ENCODE peak calls at places on chromosomes 1 and 21, in six cellular contexts. One of them, this sample, is unnamed.

GRCh38 chr1:37458551-37458950 is 15.8 kb upstream of the ZC3H12A start:
- DNase-seq in endodermal cell: no peak
- DNase-seq in GM12865: peak
- DNase-seq in M059J: no peak
- DNase-seq in stromal cell of bone marrow: no peak
- DNase-seq in Calu3: no peak
- DNase-seq in this sample: no peak

GRCh38 chr21:41630249-41630648 is 122.3 kb upstream of the TMPRSS2 start:
- DNase-seq in endodermal cell: no peak
- DNase-seq in GM12865: no peak
- DNase-seq in M059J: peak
- DNase-seq in stromal cell of bone marrow: peak
- DNase-seq in Calu3: no peak
- DNase-seq in this sample: peak

GRCh38 chr1:200692321-200692720 is 22.6 kb upstream of the DDX59 start:
- DNase-seq in endodermal cell: no peak
- DNase-seq in GM12865: no peak
- DNase-seq in M059J: no peak
- DNase-seq in stromal cell of bone marrow: no peak
- DNase-seq in Calu3: no peak
- DNase-seq in this sample: no peak

GRCh38 chr1:21894034-21894881 is 42.9 kb downstream of the HSPG2 start:
- DNase-seq in endodermal cell: no peak
- DNase-seq in GM12865: no peak
- DNase-seq in M059J: no peak
- DNase-seq in stromal cell of bone marrow: no peak
- DNase-seq in Calu3: no peak
- DNase-seq in this sample: no peak

GRCh38 chr1:150966011-150966410 is 8.6 kb downstream of the CERS2 start:
- DNase-seq in endodermal cell: no peak
- DNase-seq in GM12865: no peak
- DNase-seq in M059J: no peak
- DNase-seq in stromal cell of bone marrow: no peak
- DNase-seq in Calu3: no peak
- DNase-seq in this sample: no peak

GRCh38 chr1:18149113-18149641 is 41.6 kb downstream of the IGSF21 start:
- DNase-seq in endodermal cell: peak
- DNase-seq in GM12865: no peak
- DNase-seq in M059J: peak
- DNase-seq in stromal cell of bone marrow: no peak
- DNase-seq in Calu3: no peak
- DNase-seq in this sample: no peak

GRCh38 chr1:76867342-76868130 is at the start of gene ST6GALNAC5:
- DNase-seq in endodermal cell: peak
- DNase-seq in GM12865: no peak
- DNase-seq in M059J: peak
- DNase-seq in stromal cell of bone marrow: no peak
- DNase-seq in Calu3: no peak
- DNase-seq in this sample: no peak

GRCh38 chr21:32597205-32597604 is 11.9 kb upstream of the TCP10L start:
- DNase-seq in endodermal cell: no peak
- DNase-seq in GM12865: no peak
- DNase-seq in M059J: peak
- DNase-seq in stromal cell of bone marrow: peak
- DNase-seq in Calu3: no peak
- DNase-seq in this sample: peak

GRCh38 chr1:210235363-210236053 is 2.9 kb downstream of the SERTAD4 start:
- DNase-seq in endodermal cell: no peak
- DNase-seq in GM12865: no peak
- DNase-seq in M059J: no peak
- DNase-seq in stromal cell of bone marrow: no peak
- DNase-seq in Calu3: no peak
- DNase-seq in this sample: no peak

GRCh38 chr1:32806910-32807523 is 10.1 kb downstream of the YARS1 start:
- DNase-seq in endodermal cell: no peak
- DNase-seq in GM12865: no peak
- DNase-seq in M059J: no peak
- DNase-seq in stromal cell of bone marrow: no peak
- DNase-seq in Calu3: no peak
- DNase-seq in this sample: no peak

GRCh38 chr1:47587891-47588582 is 150.2 kb downstream of the FOXD2 start:
- DNase-seq in endodermal cell: peak
- DNase-seq in GM12865: no peak
- DNase-seq in M059J: no peak
- DNase-seq in stromal cell of bone marrow: no peak
- DNase-seq in Calu3: no peak
- DNase-seq in this sample: no peak

GRCh38 chr1:239262538-239262937 is 123.8 kb upstream of the CHRM3 start:
- DNase-seq in endodermal cell: no peak
- DNase-seq in GM12865: no peak
- DNase-seq in M059J: no peak
- DNase-seq in stromal cell of bone marrow: no peak
- DNase-seq in Calu3: no peak
- DNase-seq in this sample: no peak

GRCh38 chr1:203034422-203035110 is 8.3 kb downstream of the PPFIA4 start:
- DNase-seq in endodermal cell: peak
- DNase-seq in GM12865: no peak
- DNase-seq in M059J: no peak
- DNase-seq in stromal cell of bone marrow: no peak
- DNase-seq in Calu3: no peak
- DNase-seq in this sample: no peak

GRCh38 chr1:43492816-43493215 is 37.9 kb upstream of the PTPRF start:
- DNase-seq in endodermal cell: no peak
- DNase-seq in GM12865: no peak
- DNase-seq in M059J: peak
- DNase-seq in stromal cell of bone marrow: peak
- DNase-seq in Calu3: no peak
- DNase-seq in this sample: no peak

GRCh38 chr21:41438425-41439113 is 12.5 kb downstream of the MX1 start:
- DNase-seq in endodermal cell: no peak
- DNase-seq in GM12865: no peak
- DNase-seq in M059J: no peak
- DNase-seq in stromal cell of bone marrow: no peak
- DNase-seq in Calu3: no peak
- DNase-seq in this sample: no peak

GRCh38 chr1:38246955-38247952 is 200.7 kb upstream of the POU3F1 start:
- DNase-seq in endodermal cell: no peak
- DNase-seq in GM12865: no peak
- DNase-seq in M059J: peak
- DNase-seq in stromal cell of bone marrow: peak
- DNase-seq in Calu3: peak
- DNase-seq in this sample: peak

GRCh38 chr1:154556422-154556821 is 2.0 kb downstream of the UBE2Q1 start:
- DNase-seq in endodermal cell: peak
- DNase-seq in GM12865: no peak
- DNase-seq in M059J: no peak
- DNase-seq in stromal cell of bone marrow: no peak
- DNase-seq in Calu3: no peak
- DNase-seq in this sample: no peak

GRCh38 chr1:170893655-170894297 is 41.6 kb upstream of the MROH9 start:
- DNase-seq in endodermal cell: no peak
- DNase-seq in GM12865: no peak
- DNase-seq in M059J: no peak
- DNase-seq in stromal cell of bone marrow: no peak
- DNase-seq in Calu3: no peak
- DNase-seq in this sample: no peak

GRCh38 chr21:44020551-44020950 is 8.4 kb downstream of the TRAPPC10 start:
- DNase-seq in endodermal cell: no peak
- DNase-seq in GM12865: no peak
- DNase-seq in M059J: no peak
- DNase-seq in stromal cell of bone marrow: no peak
- DNase-seq in Calu3: no peak
- DNase-seq in this sample: no peak

GRCh38 chr1:42922687-42923366 is 35.8 kb downstream of the SLC2A1 start:
- DNase-seq in endodermal cell: peak
- DNase-seq in GM12865: peak
- DNase-seq in M059J: peak
- DNase-seq in stromal cell of bone marrow: peak
- DNase-seq in Calu3: peak
- DNase-seq in this sample: peak

GRCh38 chr1:24868016-24868875 is 61.8 kb downstream of the RUNX3 start:
- DNase-seq in endodermal cell: peak
- DNase-seq in GM12865: no peak
- DNase-seq in M059J: peak
- DNase-seq in stromal cell of bone marrow: no peak
- DNase-seq in Calu3: no peak
- DNase-seq in this sample: no peak

GRCh38 chr1:246969621-246970020 is 37.9 kb upstream of the AHCTF1 start:
- DNase-seq in endodermal cell: no peak
- DNase-seq in GM12865: no peak
- DNase-seq in M059J: no peak
- DNase-seq in stromal cell of bone marrow: no peak
- DNase-seq in Calu3: no peak
- DNase-seq in this sample: no peak

GRCh38 chr1:9121891-9122409 is 7.0 kb downstream of the GPR157 start:
- DNase-seq in endodermal cell: no peak
- DNase-seq in GM12865: peak
- DNase-seq in M059J: no peak
- DNase-seq in stromal cell of bone marrow: no peak
- DNase-seq in Calu3: no peak
- DNase-seq in this sample: no peak

GRCh38 chr1:2014181-2014580 is 5.0 kb upstream of the GABRD start:
- DNase-seq in endodermal cell: no peak
- DNase-seq in GM12865: no peak
- DNase-seq in M059J: no peak
- DNase-seq in stromal cell of bone marrow: no peak
- DNase-seq in Calu3: no peak
- DNase-seq in this sample: no peak

GRCh38 chr1:160070243-160071163 is 543 bp upstream of the KCNJ10 start:
- DNase-seq in endodermal cell: peak
- DNase-seq in GM12865: peak
- DNase-seq in M059J: peak
- DNase-seq in stromal cell of bone marrow: peak
- DNase-seq in Calu3: peak
- DNase-seq in this sample: peak

This sample was measured in HS-5.